ENCODE peak calls at places on chromosomes 11 and 22, in four cellular contexts. U, Q, R and P are unnamed samples.

GRCh38 chr11:43518407-43519165 is 159.9 kb downstream of the TTC17 start:
- DNase-seq in U (peak; percentile 37), Q (no peak), R (no peak), P (no peak)

GRCh38 chr22:22591348-22592299 is 32.6 kb upstream of the PRAME start:
- DNase-seq in Q (no peak), U (no peak), R (no peak), P (no peak)

GRCh38 chr22:45226681-45227186 is 14.0 kb downstream of the KIAA0930 start:
- DNase-seq in Q (no peak), R (no peak), U (peak; percentile 64), P (no peak)

GRCh38 chr22:25162561-25162960 is 37.1 kb upstream of the CRYBB3 start:
- DNase-seq in Q (no peak), U (no peak), R (no peak), P (no peak)

GRCh38 chr11:64717268-64717578 is 5.8 kb downstream of the NRXN2 start:
- DNase-seq in U (no peak), R (no peak), Q (no peak), P (no peak)

GRCh38 chr11:44700009-44700408 is 26.8 kb upstream of the TSPAN18 start:
- DNase-seq in U (no peak), Q (no peak), R (no peak), P (no peak)

GRCh38 chr11:17416492-17416891 is 28.0 kb upstream of the KCNJ11 start:
- DNase-seq in Q (no peak), U (no peak), R (no peak), P (no peak)

GRCh38 chr11:120629407-120629806 is 117.9 kb downstream of the GRIK4 start:
- DNase-seq in R (no peak), U (no peak), Q (no peak), P (no peak)

GRCh38 chr11:78657441-78657840 is 82.8 kb upstream of the NARS2 start:
- DNase-seq in U (no peak), Q (no peak), R (no peak), P (no peak)

GRCh38 chr11:134682577-134682976 is 270.5 kb upstream of the B3GAT1 start:
- DNase-seq in R (no peak), U (no peak), Q (no peak), P (no peak)

GRCh38 chr22:34800265-34800664 is 265.7 kb upstream of the ISX start:
- DNase-seq in U (peak; percentile 51), Q (no peak), R (no peak), P (no peak)

GRCh38 chr22:40479126-40479800 is 108.9 kb downstream of the SGSM3 start:
- DNase-seq in R (no peak), U (no peak), Q (no peak), P (no peak)

GRCh38 chr22:21951062-21951461 is 1.6 kb downstream of the PPM1F start:
- DNase-seq in U (no peak), R (no peak), Q (no peak), P (no peak)

GRCh38 chr22:38868286-38868721 is 3.7 kb downstream of the CBX6 start:
- DNase-seq in U (no peak), Q (no peak), R (no peak), P (no peak)

GRCh38 chr11:41201156-41201555 is 258.3 kb downstream of the LRRC4C start:
- DNase-seq in R (peak; percentile 28), U (peak; percentile 29), Q (peak; percentile 77), P (peak; percentile 55)

DNA sequence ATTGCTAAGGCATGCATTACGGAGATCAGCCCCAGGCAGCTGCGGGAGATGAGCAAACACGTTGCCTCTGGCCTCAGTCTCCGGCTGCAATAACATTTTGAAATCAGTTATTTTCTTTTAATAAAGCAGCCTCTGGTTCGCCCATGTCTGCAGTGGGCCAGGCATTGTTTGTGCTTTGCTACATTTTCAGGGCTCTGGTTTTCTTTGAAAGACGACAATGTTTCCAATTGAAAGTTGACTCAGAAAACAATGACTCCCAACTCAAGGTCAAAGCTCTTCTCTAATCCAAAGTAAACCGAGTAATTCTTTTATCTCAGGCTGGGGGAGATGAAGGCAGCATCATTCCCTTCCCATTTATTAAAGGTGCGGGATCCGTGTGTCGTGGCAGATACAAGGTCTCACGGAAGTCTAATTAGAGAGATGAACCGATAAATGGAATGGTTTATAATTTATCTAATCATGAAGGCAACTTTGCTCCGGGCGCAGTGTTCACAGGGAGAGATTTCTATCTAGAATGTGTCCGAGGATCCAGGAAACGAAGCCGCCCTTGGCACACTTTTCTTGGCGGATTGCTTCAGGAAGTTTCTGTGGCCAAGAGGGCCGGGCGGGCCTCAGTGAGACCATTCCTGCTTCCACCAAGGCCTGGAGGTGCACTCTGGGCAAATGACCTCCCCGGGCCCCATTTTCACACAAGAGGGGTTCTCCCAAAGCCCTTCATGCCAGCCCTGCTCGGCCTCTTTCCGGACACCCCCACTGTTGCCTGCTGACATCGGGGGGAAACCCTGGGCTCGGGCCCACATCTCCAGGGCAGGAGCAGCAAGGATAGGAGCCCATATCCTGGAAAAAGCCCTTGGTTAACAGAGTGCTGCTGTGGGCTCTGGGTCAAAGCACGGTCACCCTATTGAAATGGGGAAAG is 811.4 kb downstream of the BRD1 start:
- DNase-seq in R (no peak), U (no peak), Q (no peak), P (no peak)
- TF ChIP-seq EZH2 in R (no peak), U (no peak), Q (no peak), P (no peak)

DNA sequence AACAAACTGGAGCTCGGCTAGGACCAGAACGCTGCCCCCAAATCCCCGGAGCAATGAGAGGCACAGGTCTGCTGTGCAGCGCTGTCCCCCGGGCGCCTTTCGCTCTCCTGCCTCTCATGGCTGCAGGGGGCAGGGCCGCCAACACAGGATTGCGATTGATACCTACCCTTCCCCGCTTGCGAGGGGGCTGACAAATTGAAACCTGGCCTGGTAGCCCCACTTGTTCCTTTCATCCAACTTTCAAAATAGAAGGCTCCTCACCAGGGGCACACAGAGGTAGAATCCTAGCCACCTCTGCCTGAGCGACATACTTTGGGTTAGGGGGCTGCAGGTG is 642 bp upstream of the CASTOR1 start:
- DNase-seq in U (no peak), R (no peak), Q (no peak), P (no peak)
- H3K9ac ChIP-seq in U (no peak overlapping the region), R (no peak overlapping the region), Q (no peak overlapping the region), P (no peak overlapping the region)

GRCh38 chr11:47271961-47272661 is 2.2 kb downstream of the MADD start:
- DNase-seq in Q (no peak), R (no peak), U (no peak), P (no peak)
- H3K4me3 ChIP-seq in Q (no peak overlapping the region), R (no peak overlapping the region), U (no peak overlapping the region), P (no peak overlapping the region)

GRCh38 chr11:61524446-61524845 is 15.9 kb downstream of the LRRC10B start:
- DNase-seq in Q (no peak), U (no peak), R (no peak), P (no peak)
- TF ChIP-seq EZH2 in Q (no peak), U (no peak), R (no peak), P (no peak)

DNA sequence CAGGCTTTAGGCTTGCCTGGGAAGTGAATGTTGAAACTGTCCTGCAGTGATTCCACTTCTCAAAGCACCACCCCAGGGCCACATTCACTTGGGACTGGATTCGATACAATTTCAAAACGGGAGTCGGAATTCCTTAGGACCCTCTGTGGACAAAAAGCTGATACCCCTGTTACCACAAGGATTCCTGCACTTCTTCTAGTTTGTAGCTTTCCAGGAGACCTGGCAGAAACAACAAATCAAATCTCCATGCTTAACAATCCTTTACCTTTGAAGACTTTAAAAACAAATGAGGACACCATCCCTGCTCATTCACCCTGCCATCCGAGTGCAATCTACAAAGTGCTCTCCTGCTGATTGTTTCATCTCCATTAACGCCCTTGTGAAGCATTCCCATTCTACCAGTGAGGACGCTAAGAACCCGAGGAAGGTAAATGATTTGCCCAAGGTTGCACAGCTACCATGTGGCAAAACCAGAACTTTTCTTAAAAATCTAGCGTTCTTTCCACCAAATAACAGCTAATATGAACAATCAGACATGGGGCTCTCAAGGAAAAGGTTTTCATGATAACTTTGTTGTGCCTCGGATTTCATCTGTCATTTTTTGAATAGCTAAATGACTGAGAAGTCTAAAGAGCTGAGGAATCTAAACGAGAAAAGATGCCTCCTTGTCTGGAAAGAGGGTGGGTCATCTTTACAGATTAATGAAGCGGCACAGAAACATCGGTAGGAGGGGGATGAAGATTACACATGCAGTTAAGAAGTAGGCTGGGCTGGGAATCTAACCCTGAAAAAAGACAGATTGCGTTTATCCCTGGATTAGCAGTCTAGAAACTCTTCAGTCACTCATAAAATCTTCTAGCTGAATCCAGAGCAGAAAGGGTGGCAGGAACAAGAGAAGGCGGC is 722 bp upstream of the MPZL2 start:
- DNase-seq in U (no peak), R (no peak), Q (peak; percentile 9), P (no peak)
- H3K9ac ChIP-seq in U (peak overlapping the region; percentile 97), R (no peak overlapping the region), Q (no peak overlapping the region), P (no peak overlapping the region)

GRCh38 chr11:108838102-108838803 is 173.4 kb downstream of the DDX10 start:
- DNase-seq in Q (no peak), R (no peak), U (no peak), P (no peak)
- H3K4me3 ChIP-seq in Q (no peak overlapping the region), R (no peak overlapping the region), U (no peak overlapping the region), P (no peak overlapping the region)

GRCh38 chr22:37324340-37325023 is 42.2 kb downstream of the CYTH4 start:
- DNase-seq in U (no peak), R (no peak), Q (peak; percentile 65), P (no peak)
- TF ChIP-seq EZH2 in U (no peak), R (peak; percentile 93), Q (peak; percentile 85), P (no peak)

GRCh38 chr11:35011389-35011788 is 95.0 kb downstream of the PDHX start:
- DNase-seq in Q (no peak), R (peak; percentile 84), U (no peak), P (no peak)

GRCh38 chr11:35010656-35011055 is 94.2 kb downstream of the PDHX start:
- DNase-seq in R (no peak), U (no peak), Q (no peak), P (no peak)

GRCh38 chr11:35011944-35012343 is 95.5 kb downstream of the PDHX start:
- DNase-seq in Q (no peak), R (no peak), U (no peak), P (no peak)

GRCh38 chr11:35009191-35009940 is 92.9 kb downstream of the PDHX start:
- DNase-seq in Q (no peak), U (peak; percentile 93), R (peak; percentile 54), P (no peak)

GRCh38 chr11:35009941-35010337 is 93.5 kb downstream of the PDHX start:
- DNase-seq in R (no peak), U (no peak), Q (no peak), P (no peak)
- H3K9ac ChIP-seq in R (no peak overlapping the region), U (no peak overlapping the region), Q (no peak overlapping the region), P (no peak overlapping the region)